ENCODE peak calls at places on chromosome 14, in nine cellular contexts. U, E, B, V, R, D, F, T and Q are unnamed samples.

GRCh38 chr14:89773644-89774316 is 180.8 kb downstream of the EFCAB11 start:
- DNase-seq in U (no peak), E (no peak), B (peak), V (no peak), R (peak), D (peak), F (no peak), T (peak), Q (no peak)

GRCh38 chr14:90451443-90451842 is 54.6 kb downstream of the CALM1 start:
- DNase-seq in U (no peak), E (no peak), B (no peak), V (no peak), R (no peak), D (no peak), F (no peak), T (no peak), Q (no peak)

GRCh38 chr14:73744874-73745529 is 30.8 kb upstream of the PNMA1 start:
- DNase-seq in U (no peak), E (peak), B (no peak), V (peak), R (no peak), D (no peak), F (peak), T (no peak), Q (peak)

GRCh38 chr14:26820101-26820500 is 222.3 kb upstream of the NOVA1 start:
- DNase-seq in U (no peak), E (peak), B (no peak), V (no peak), R (no peak), D (peak), F (no peak), T (no peak), Q (no peak)

GRCh38 chr14:44963775-44964380 is 1.9 kb downstream of the TOGARAM1 start:
- DNase-seq in U (peak), E (peak), B (peak), V (no peak), R (peak), D (peak), F (no peak), T (peak), Q (peak)

GRCh38 chr14:54695196-54695595 is 128.3 kb downstream of the SAMD4A start:
- DNase-seq in U (no peak), E (no peak), B (no peak), V (no peak), R (no peak), D (no peak), F (no peak), T (no peak), Q (peak)

GRCh38 chr14:35374273-35374681 is 30.3 kb downstream of the NFKBIA start:
- DNase-seq in U (peak), E (peak), B (no peak), V (peak), R (peak), D (peak), F (peak), T (peak), Q (peak)

GRCh38 chr14:29220077-29220476 is 453.5 kb downstream of the FOXG1 start:
- DNase-seq in U (no peak), E (no peak), B (no peak), V (no peak), R (no peak), D (no peak), F (no peak), T (no peak), Q (no peak)

GRCh38 chr14:96445844-96446710 is 54.1 kb downstream of the AK7 start:
- DNase-seq in U (no peak), E (no peak), B (no peak), V (no peak), R (no peak), D (no peak), F (no peak), T (no peak), Q (no peak)

GRCh38 chr14:92956961-92957360 is 34.0 kb downstream of the CHGA start:
- DNase-seq in U (no peak), E (no peak), B (no peak), V (no peak), R (no peak), D (no peak), F (no peak), T (no peak), Q (no peak)

GRCh38 chr14:78135450-78135891 is 34.7 kb upstream of the NRXN3 start:
- DNase-seq in U (no peak), E (no peak), B (no peak), V (no peak), R (no peak), D (peak), F (peak), T (no peak), Q (peak)

GRCh38 chr14:24051162-24051788 is 534 bp upstream of the CARMIL3 start:
- DNase-seq in U (no peak), E (no peak), B (peak), V (no peak), R (no peak), D (no peak), F (no peak), T (no peak), Q (no peak)

GRCh38 chr14:64879635-64880381 is at the start of gene SPTB:
- DNase-seq in U (peak), E (no peak), B (peak), V (no peak), R (no peak), D (no peak), F (no peak), T (no peak), Q (no peak)

GRCh38 chr14:22185191-22185590 is 403.8 kb downstream of the DAD1 start:
- DNase-seq in U (peak), E (no peak), B (no peak), V (no peak), R (peak), D (peak), F (no peak), T (peak), Q (peak)

GRCh38 chr14:105060751-105061427 is 4.3 kb downstream of the GPR132 start:
- DNase-seq in U (no peak), E (no peak), B (no peak), V (no peak), R (no peak), D (no peak), F (no peak), T (no peak), Q (no peak)
- H3K4me3 ChIP-seq in U (no peak), E (no peak), B (no peak), V (no peak), R (no peak), D (no peak), F (no peak), T (no peak), Q (no peak)

GRCh38 chr14:68519788-68520187 is 273.1 kb downstream of the ZFP36L1 start:
- DNase-seq in U (no peak), E (no peak), B (no peak), V (no peak), R (no peak), D (no peak), F (no peak), T (no peak), Q (no peak)
- H2AFZ ChIP-seq in U (no peak), E (no peak), B (no peak), V (no peak), R (no peak), D (no peak), F (no peak), T (no peak), Q (no peak)

GRCh38 chr14:60642790-60643397 is 6.4 kb downstream of the SIX1 start:
- DNase-seq in U (no peak), E (no peak), B (peak), V (no peak), R (no peak), D (no peak), F (no peak), T (no peak), Q (no peak)
- TF ChIP-seq EZH2 in U (no peak), E (no peak), B (peak), V (no peak), R (no peak), D (peak), F (peak), T (peak), Q (peak)

DNA sequence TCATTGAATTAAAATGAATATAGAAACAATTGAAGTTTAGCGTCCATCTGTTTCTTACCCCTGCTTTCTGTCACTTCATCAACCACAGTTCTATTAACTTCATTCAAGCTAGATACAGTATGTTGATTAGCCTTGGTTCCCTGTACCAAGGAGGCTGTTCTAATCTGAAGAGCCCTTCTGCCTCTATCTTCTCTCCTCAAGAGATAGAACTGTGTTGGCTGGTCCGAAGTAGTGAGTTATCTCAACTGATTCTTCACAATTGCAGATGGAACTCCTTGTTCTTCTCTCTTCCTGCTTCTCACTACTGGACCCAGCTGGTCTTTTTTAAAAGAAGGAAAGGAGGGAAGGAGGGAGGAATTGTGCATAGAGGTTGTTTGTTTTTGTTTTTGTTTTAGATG is 82.1 kb upstream of the TRAF3 start:
- DNase-seq in U (no peak), E (no peak), B (no peak), V (no peak), R (no peak), D (no peak), F (no peak), T (no peak), Q (no peak)
- H3K4me3 ChIP-seq in U (no peak), E (no peak), B (no peak), V (no peak), R (no peak), D (no peak), F (no peak), T (no peak), Q (no peak)

DNA sequence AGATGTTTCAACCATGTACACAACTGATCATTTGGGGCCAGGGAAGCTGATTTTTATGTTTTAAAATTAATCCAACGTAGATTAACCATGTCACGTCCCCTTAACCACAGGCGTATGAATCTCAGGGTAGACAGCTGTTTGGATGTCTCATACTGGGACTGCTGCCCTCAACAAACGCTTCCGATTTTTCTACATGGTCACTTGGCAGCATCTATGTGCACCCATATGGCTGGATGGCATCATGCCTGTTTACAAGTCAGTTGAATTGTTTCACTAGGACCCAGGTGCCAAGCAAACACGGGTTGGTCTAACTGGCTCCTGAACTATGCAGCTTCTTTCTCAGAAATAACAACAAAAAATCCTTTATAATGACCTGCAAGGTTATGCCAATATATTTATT is 393.8 kb downstream of the NPAS3 start:
- DNase-seq in U (no peak), E (no peak), B (no peak), V (no peak), R (no peak), D (no peak), F (no peak), T (no peak), Q (no peak)
- H2AFZ ChIP-seq in U (no peak), E (no peak), B (no peak), V (no peak), R (no peak), D (no peak), F (no peak), T (no peak), Q (no peak)

DNA sequence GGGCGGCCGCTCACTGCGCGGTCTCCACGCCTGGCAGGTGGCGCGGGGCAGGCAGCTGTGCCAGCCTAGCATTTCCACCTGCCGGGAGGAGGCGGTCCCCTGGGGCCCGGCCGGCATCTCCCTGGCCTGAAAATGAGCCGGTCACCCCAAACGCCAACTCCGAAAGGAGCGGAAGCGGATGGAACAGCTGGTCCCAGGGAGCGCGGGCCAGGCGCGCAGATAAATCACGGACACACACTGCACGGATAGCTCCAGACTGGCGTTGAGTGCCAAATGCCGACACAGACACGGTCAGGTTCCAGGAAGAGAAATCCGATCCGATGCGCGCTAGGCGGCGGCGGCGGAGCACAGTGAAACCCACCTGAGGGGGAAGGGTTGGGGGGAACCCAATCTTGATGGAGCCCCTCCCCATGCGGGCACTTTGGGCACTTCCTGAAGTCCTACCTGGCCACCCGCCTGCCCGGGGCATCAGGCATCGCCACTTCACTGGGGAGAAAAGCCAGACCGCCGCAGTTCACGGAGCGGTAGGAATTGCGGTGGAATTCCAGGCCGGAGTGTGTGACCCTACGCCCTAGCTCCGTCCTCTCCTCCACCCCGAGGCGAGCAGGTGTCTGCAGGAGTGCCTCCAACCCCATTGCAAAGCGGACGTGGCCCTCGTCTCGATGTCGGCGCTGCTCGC is 624 bp upstream of the PLEKHD1 start:
- DNase-seq in U (peak), E (no peak), B (peak), V (no peak), R (no peak), D (peak), F (no peak), T (no peak), Q (peak)
- TF ChIP-seq EZH2 in U (peak), E (no peak), B (peak), V (no peak), R (peak), D (peak), F (peak), T (peak), Q (peak)

DNA sequence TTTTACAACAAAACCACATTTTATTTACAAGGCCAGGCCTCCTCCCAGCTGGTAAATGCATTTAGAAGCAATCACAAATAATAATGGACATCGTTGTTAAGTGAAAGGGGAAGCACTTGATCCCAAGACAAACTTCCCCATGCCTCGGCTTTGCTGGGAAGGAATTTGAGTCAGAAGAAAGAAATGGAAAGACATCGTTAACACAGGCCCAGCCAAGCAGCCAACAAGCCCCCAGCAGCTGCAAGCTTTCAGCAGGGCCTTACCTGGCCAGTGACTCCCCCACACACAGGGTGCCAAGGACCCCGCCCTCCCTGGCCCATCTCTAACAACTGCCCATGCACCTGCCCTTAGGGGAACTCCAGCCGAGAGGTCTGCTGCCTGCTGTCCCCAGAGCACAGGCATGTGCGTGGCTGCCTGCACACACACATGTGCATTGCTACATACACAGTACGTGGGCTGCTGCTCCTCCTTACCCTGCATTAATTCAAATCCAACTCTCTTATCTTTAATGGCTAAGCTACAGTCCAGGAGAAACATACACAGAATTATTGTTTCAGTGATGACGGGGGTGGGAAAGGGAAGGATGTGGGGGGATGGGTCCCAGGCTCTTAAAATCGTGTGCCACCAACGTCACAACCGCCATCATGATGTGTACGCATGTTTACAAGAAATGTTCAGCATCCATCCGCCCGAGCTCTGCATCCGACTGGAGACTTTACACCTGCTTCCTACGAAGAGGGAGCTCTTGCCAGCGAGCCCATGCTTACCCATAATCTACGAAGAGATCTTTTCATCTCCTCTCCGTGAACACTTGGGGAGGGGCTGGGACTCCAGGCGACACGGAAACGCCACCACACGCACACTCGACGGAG is 9.8 kb downstream of the BCL11B start:
- DNase-seq in U (no peak), E (no peak), B (peak), V (no peak), R (no peak), D (no peak), F (no peak), T (no peak), Q (no peak)
- H3K4me3 ChIP-seq in U (no peak), E (no peak), B (peak), V (no peak), R (no peak), D (no peak), F (peak), T (no peak), Q (no peak)

GRCh38 chr14:76962303-76962660 is 66.2 kb downstream of the IRF2BPL start:
- DNase-seq in U (no peak), E (no peak), B (no peak), V (no peak), R (no peak), D (no peak), F (no peak), T (no peak), Q (no peak)
- H2AFZ ChIP-seq in U (peak), E (no peak), B (no peak), V (no peak), R (peak), D (peak), F (peak), T (peak), Q (peak)

DNA sequence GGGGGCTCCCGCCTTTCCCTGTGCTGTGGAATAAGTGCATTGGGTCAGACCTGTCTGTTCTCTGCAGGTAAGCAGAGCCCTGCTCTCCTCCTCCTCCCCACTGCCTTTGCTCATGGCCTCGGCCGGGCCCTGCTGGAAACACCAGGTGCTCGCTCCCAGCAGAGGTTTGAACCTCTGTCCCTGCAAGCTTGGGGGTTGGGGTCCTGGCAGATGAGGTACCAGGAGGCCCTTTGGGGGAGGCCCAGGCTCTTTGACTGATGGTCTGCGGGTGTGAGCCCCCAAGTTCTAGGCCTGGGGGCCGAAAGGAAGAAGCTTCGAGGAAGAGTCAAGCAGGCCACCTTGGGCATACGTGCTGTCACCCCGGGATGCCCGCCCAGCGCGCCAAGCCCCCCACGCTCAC is 22.1 kb upstream of the CEP170B start:
- DNase-seq in U (no peak), E (no peak), B (no peak), V (no peak), R (no peak), D (no peak), F (no peak), T (no peak), Q (no peak)
- TF ChIP-seq EZH2 in U (no peak), E (no peak), B (no peak), V (no peak), R (no peak), D (peak), F (no peak), T (no peak), Q (no peak)